ENCODE peak calls at places on chromosomes 16 and 17, in five cellular contexts. One of them, this sample, is unnamed.

GRCh38 chr16:87647431-87648185 is 45.3 kb downstream of the JPH3 start:
- DNase-seq in MCF 10A: no peak
- DNase-seq in HS-5: no peak
- DNase-seq in T-helper 17 cell: no peak
- DNase-seq in lower lobe of right lung: no peak
- DNase-seq in this sample: no peak

GRCh38 chr17:4710693-4711634 is 532 bp downstream of the ARRB2 start:
- DNase-seq in T-helper 17 cell: peak
- DNase-seq in lower lobe of right lung: peak
- DNase-seq in MCF 10A: no peak
- DNase-seq in HS-5: no peak
- DNase-seq in this sample: no peak

GRCh38 chr16:56532714-56533113 is 12.9 kb upstream of the BBS2 start:
- DNase-seq in lower lobe of right lung: no peak
- DNase-seq in T-helper 17 cell: no peak
- DNase-seq in HS-5: no peak
- DNase-seq in MCF 10A: no peak
- DNase-seq in this sample: no peak

GRCh38 chr16:87538594-87538993 is 45.8 kb upstream of the ZCCHC14 start:
- DNase-seq in MCF 10A: no peak
- DNase-seq in HS-5: no peak
- DNase-seq in lower lobe of right lung: no peak
- DNase-seq in T-helper 17 cell: no peak
- DNase-seq in this sample: peak

GRCh38 chr17:36525113-36525512 is 9.6 kb downstream of the MYO19 start:
- DNase-seq in lower lobe of right lung: no peak
- DNase-seq in HS-5: no peak
- DNase-seq in T-helper 17 cell: no peak
- DNase-seq in MCF 10A: no peak
- DNase-seq in this sample: no peak

GRCh38 chr17:29958947-29959657 is 17.7 kb downstream of the EFCAB5 start:
- DNase-seq in lower lobe of right lung: no peak
- DNase-seq in MCF 10A: peak
- DNase-seq in T-helper 17 cell: no peak
- DNase-seq in HS-5: no peak
- DNase-seq in this sample: no peak

GRCh38 chr17:41631025-41631889 is 6.9 kb upstream of the KRT17 start:
- DNase-seq in lower lobe of right lung: peak
- DNase-seq in MCF 10A: no peak
- DNase-seq in T-helper 17 cell: no peak
- DNase-seq in HS-5: no peak
- DNase-seq in this sample: no peak

GRCh38 chr16:51755039-51755501 is 604.0 kb upstream of the SALL1 start:
- DNase-seq in HS-5: no peak
- DNase-seq in MCF 10A: no peak
- DNase-seq in T-helper 17 cell: no peak
- DNase-seq in lower lobe of right lung: no peak
- DNase-seq in this sample: no peak

GRCh38 chr16:22814330-22815105 is 556 bp downstream of the HS3ST2 start:
- DNase-seq in MCF 10A: no peak
- DNase-seq in lower lobe of right lung: no peak
- DNase-seq in T-helper 17 cell: no peak
- DNase-seq in HS-5: no peak
- DNase-seq in this sample: no peak

GRCh38 chr17:17141860-17142552 is 64.1 kb downstream of the PLD6 start:
- DNase-seq in T-helper 17 cell: peak
- DNase-seq in HS-5: no peak
- DNase-seq in MCF 10A: no peak
- DNase-seq in lower lobe of right lung: no peak
- DNase-seq in this sample: peak

GRCh38 chr16:13077816-13078215 is 176.4 kb downstream of the SHISA9 start:
- DNase-seq in HS-5: no peak
- DNase-seq in T-helper 17 cell: no peak
- DNase-seq in lower lobe of right lung: no peak
- DNase-seq in MCF 10A: no peak
- DNase-seq in this sample: no peak

GRCh38 chr17:5418858-5419355 is 555 bp downstream of the NUP88 start:
- DNase-seq in lower lobe of right lung: peak
- DNase-seq in MCF 10A: peak
- DNase-seq in HS-5: no peak
- DNase-seq in T-helper 17 cell: peak
- DNase-seq in this sample: peak

GRCh38 chr16:4496305-4496704 is 20.1 kb downstream of the HMOX2 start:
- DNase-seq in T-helper 17 cell: no peak
- DNase-seq in lower lobe of right lung: no peak
- DNase-seq in HS-5: no peak
- DNase-seq in MCF 10A: peak
- DNase-seq in this sample: no peak

GRCh38 chr16:86566966-86567700 is 504 bp downstream of the FOXC2 start:
- DNase-seq in MCF 10A: peak
- DNase-seq in T-helper 17 cell: no peak
- DNase-seq in lower lobe of right lung: no peak
- DNase-seq in HS-5: no peak
- DNase-seq in this sample: peak

GRCh38 chr16:524274-525011 is 3.1 kb upstream of the CAPN15 start:
- DNase-seq in T-helper 17 cell: no peak
- DNase-seq in HS-5: no peak
- DNase-seq in MCF 10A: no peak
- DNase-seq in lower lobe of right lung: no peak
- DNase-seq in this sample: no peak

GRCh38 chr17:31595076-31595475 is 203.6 kb downstream of the RAB11FIP4 start:
- DNase-seq in T-helper 17 cell: no peak
- DNase-seq in HS-5: peak
- DNase-seq in lower lobe of right lung: no peak
- DNase-seq in MCF 10A: no peak
- DNase-seq in this sample: no peak

GRCh38 chr17:36674278-36674650 is 72.9 kb downstream of the MRM1 start:
- DNase-seq in T-helper 17 cell: peak
- DNase-seq in MCF 10A: no peak
- DNase-seq in HS-5: no peak
- DNase-seq in lower lobe of right lung: no peak
- DNase-seq in this sample: no peak

GRCh38 chr16:12239226-12239625 is 262.7 kb downstream of the SNX29 start:
- DNase-seq in MCF 10A: no peak
- DNase-seq in T-helper 17 cell: no peak
- DNase-seq in lower lobe of right lung: no peak
- DNase-seq in HS-5: no peak
- DNase-seq in this sample: no peak

GRCh38 chr17:42704495-42705494 is 22.5 kb downstream of the CNTNAP1 start:
- DNase-seq in lower lobe of right lung: no peak
- DNase-seq in T-helper 17 cell: no peak
- DNase-seq in MCF 10A: no peak
- DNase-seq in HS-5: no peak
- DNase-seq in this sample: no peak

GRCh38 chr16:57479422-57480126 is 6.7 kb downstream of the DOK4 start:
- DNase-seq in lower lobe of right lung: no peak
- DNase-seq in T-helper 17 cell: no peak
- DNase-seq in MCF 10A: no peak
- DNase-seq in HS-5: peak
- DNase-seq in this sample: peak

GRCh38 chr16:60636117-60636516 is 1400.1 kb downstream of the CDH8 start:
- DNase-seq in MCF 10A: no peak
- DNase-seq in T-helper 17 cell: no peak
- DNase-seq in HS-5: no peak
- DNase-seq in lower lobe of right lung: no peak
- DNase-seq in this sample: no peak

GRCh38 chr17:74599531-74599939 is 7.5 kb upstream of the CD300LD start:
- DNase-seq in HS-5: no peak
- DNase-seq in T-helper 17 cell: no peak
- DNase-seq in MCF 10A: peak
- DNase-seq in lower lobe of right lung: no peak
- DNase-seq in this sample: no peak

GRCh38 chr16:84182680-84183571 is 3.9 kb downstream of the TAF1C start:
- DNase-seq in MCF 10A: no peak
- DNase-seq in HS-5: no peak
- DNase-seq in T-helper 17 cell: no peak
- DNase-seq in lower lobe of right lung: no peak
- DNase-seq in this sample: no peak

GRCh38 chr17:77002103-77003045 is 134.2 kb downstream of the MGAT5B start:
- DNase-seq in HS-5: no peak
- DNase-seq in T-helper 17 cell: no peak
- DNase-seq in lower lobe of right lung: no peak
- DNase-seq in MCF 10A: peak
- DNase-seq in this sample: no peak

GRCh38 chr17:79801156-79802038 is 4.5 kb upstream of the CBX8 start:
- DNase-seq in HS-5: no peak
- DNase-seq in T-helper 17 cell: no peak
- DNase-seq in MCF 10A: peak
- DNase-seq in lower lobe of right lung: no peak
- DNase-seq in this sample: no peak

GRCh38 chr16:29943846-29944669 is 17.8 kb upstream of the TMEM219 start:
- DNase-seq in HS-5: peak
- DNase-seq in T-helper 17 cell: no peak
- DNase-seq in MCF 10A: peak
- DNase-seq in lower lobe of right lung: no peak
- DNase-seq in this sample: peak

GRCh38 chr16:71479420-71479819 is 9.7 kb downstream of the ZNF19 start:
- DNase-seq in HS-5: no peak
- DNase-seq in MCF 10A: peak
- DNase-seq in T-helper 17 cell: no peak
- DNase-seq in lower lobe of right lung: no peak
- DNase-seq in this sample: peak

GRCh38 chr16:4372578-4373355 is 1.1 kb downstream of the VASN start:
- DNase-seq in T-helper 17 cell: no peak
- DNase-seq in lower lobe of right lung: no peak
- DNase-seq in HS-5: no peak
- DNase-seq in MCF 10A: peak
- DNase-seq in this sample: no peak

GRCh38 chr17:44346064-44346844 is 1.2 kb downstream of the GRN start:
- DNase-seq in HS-5: no peak
- DNase-seq in MCF 10A: no peak
- DNase-seq in lower lobe of right lung: no peak
- DNase-seq in T-helper 17 cell: no peak
- DNase-seq in this sample: no peak

GRCh38 chr17:28492352-28493310 is 13.5 kb upstream of the FOXN1 start:
- DNase-seq in MCF 10A: peak
- DNase-seq in T-helper 17 cell: no peak
- DNase-seq in lower lobe of right lung: no peak
- DNase-seq in HS-5: no peak
- DNase-seq in this sample: no peak

GRCh38 chr17:14205992-14206461 is 30.6 kb downstream of the CDRT15 start:
- DNase-seq in T-helper 17 cell: no peak
- DNase-seq in HS-5: no peak
- DNase-seq in MCF 10A: peak
- DNase-seq in lower lobe of right lung: peak
- DNase-seq in this sample: no peak

GRCh38 chr17:48576479-48577309 is 1.5 kb downstream of the HOXB4 start:
- DNase-seq in lower lobe of right lung: no peak
- DNase-seq in HS-5: no peak
- DNase-seq in T-helper 17 cell: no peak
- DNase-seq in MCF 10A: peak
- DNase-seq in this sample: peak

GRCh38 chr16:11205754-11206459 is 50.1 kb downstream of the SOCS1 start:
- DNase-seq in T-helper 17 cell: no peak
- DNase-seq in lower lobe of right lung: no peak
- DNase-seq in HS-5: peak
- DNase-seq in MCF 10A: no peak
- DNase-seq in this sample: peak